ENCODE peak calls at places on chromosomes 4 and X, in four cellular contexts. R is left cardiac atrium, E is epithelial cell of esophagus, F is A549. D is an unnamed sample.

GRCh38 chr4:7291372-7292135 is 99.2 kb downstream of the SORCS2 start:
- DNase-seq in R (peak), E (no peak), F (no peak), D (peak)

GRCh38 chrX:153381684-153382532 is 19.2 kb downstream of the PNMA6E start:
- DNase-seq in R (peak), E (no peak), F (peak), D (no peak)

GRCh38 chr4:176193898-176194297 is 1.5 kb downstream of the SPATA4 start:
- DNase-seq in R (no peak), E (peak), F (peak), D (no peak)

GRCh38 chrX:40107291-40108083 is 9.7 kb upstream of the BCOR start:
- DNase-seq in R (peak), E (no peak), F (peak), D (peak)

GRCh38 chr4:77493120-77493767 is 112.4 kb upstream of the CXCL13 start:
- DNase-seq in R (no peak), E (no peak), F (no peak), D (no peak)

GRCh38 chrX:51894697-51895336 is 1.4 kb downstream of the MAGED1 start:
- DNase-seq in R (peak), E (no peak), F (no peak), D (peak)

GRCh38 chr4:182828678-182829025 is 88.5 kb downstream of the DCTD start:
- DNase-seq in R (no peak), E (no peak), F (no peak), D (peak)

GRCh38 chr4:11496313-11496956 is 67.7 kb upstream of the HS3ST1 start:
- DNase-seq in R (no peak), E (peak), F (no peak), D (no peak)

GRCh38 chrX:16822723-16823122 is 36.5 kb downstream of the TXLNG start:
- DNase-seq in R (no peak), E (peak), F (no peak), D (no peak)

GRCh38 chr4:63553123-63553522 is 856.1 kb downstream of the TECRL start:
- DNase-seq in R (no peak), E (no peak), F (no peak), D (no peak)

GRCh38 chr4:144181386-144181785 is 40.9 kb upstream of the GYPA start:
- DNase-seq in R (no peak), E (no peak), F (no peak), D (no peak)

GRCh38 chr4:81442479-81443085 is 29.1 kb downstream of the RASGEF1B start:
- DNase-seq in R (no peak), E (no peak), F (no peak), D (no peak)